ENCODE peak calls at places on chromosomes 4 and X, in ten cellular contexts. One of them, this sample, is unnamed.
A peak's percentile ranks its signal among the peaks of the same experiment; 100 is the strongest.

GRCh38 chrX:2620576-2620975 is 70.5 kb upstream of the CD99 start:
- DNase-seq in effector memory CD8-positive, alpha-beta T cell: no peak
- DNase-seq in H4: no peak
- DNase-seq in sigmoid colon: no peak
- DNase-seq in GM20000: no peak
- DNase-seq in amygdala: no peak
- DNase-seq in AG04449: no peak
- DNase-seq in NCI-H1694 treated with DMSO at 0.1 percent for 48 hours: no peak
- DNase-seq in kidney epithelial cell: no peak
- DNase-seq in GM12878: no peak
- DNase-seq in this sample: no peak

GRCh38 chr4:83860200-83860599 is 324.3 kb downstream of the GPAT3 start:
- DNase-seq in effector memory CD8-positive, alpha-beta T cell: no peak
- DNase-seq in H4: no peak
- DNase-seq in sigmoid colon: no peak
- DNase-seq in GM20000: no peak
- DNase-seq in amygdala: no peak
- DNase-seq in AG04449: no peak
- DNase-seq in NCI-H1694 treated with DMSO at 0.1 percent for 48 hours: no peak
- DNase-seq in kidney epithelial cell: no peak
- DNase-seq in GM12878: no peak
- DNase-seq in this sample: no peak

GRCh38 chr4:10302096-10302495 is 155.1 kb downstream of the ZNF518B start:
- DNase-seq in effector memory CD8-positive, alpha-beta T cell: no peak
- DNase-seq in H4: no peak
- DNase-seq in sigmoid colon: no peak
- DNase-seq in GM20000: no peak
- DNase-seq in amygdala: no peak
- DNase-seq in AG04449: no peak
- DNase-seq in NCI-H1694 treated with DMSO at 0.1 percent for 48 hours: no peak
- DNase-seq in kidney epithelial cell: no peak
- DNase-seq in GM12878: no peak
- DNase-seq in this sample: no peak

GRCh38 chr4:151690884-151691283 is 69.9 kb downstream of the GATB start:
- DNase-seq in effector memory CD8-positive, alpha-beta T cell: no peak
- DNase-seq in H4: no peak
- DNase-seq in sigmoid colon: no peak
- DNase-seq in GM20000: no peak
- DNase-seq in amygdala: no peak
- DNase-seq in AG04449: no peak
- DNase-seq in NCI-H1694 treated with DMSO at 0.1 percent for 48 hours: peak; percentile 77
- DNase-seq in kidney epithelial cell: no peak
- DNase-seq in GM12878: no peak
- DNase-seq in this sample: peak; percentile 47

GRCh38 chr4:165537028-165537648 is 158.3 kb downstream of the CPE start:
- DNase-seq in effector memory CD8-positive, alpha-beta T cell: no peak
- DNase-seq in H4: peak; percentile 48
- DNase-seq in sigmoid colon: no peak
- DNase-seq in GM20000: peak; percentile 31
- DNase-seq in amygdala: no peak
- DNase-seq in AG04449: peak; percentile 3
- DNase-seq in NCI-H1694 treated with DMSO at 0.1 percent for 48 hours: peak; percentile 53
- DNase-seq in kidney epithelial cell: no peak
- DNase-seq in GM12878: no peak
- DNase-seq in this sample: peak; percentile 57

GRCh38 chrX:3184176-3184930 is 143.1 kb downstream of the ARSF start:
- DNase-seq in effector memory CD8-positive, alpha-beta T cell: no peak
- DNase-seq in H4: peak; percentile 91
- DNase-seq in sigmoid colon: peak; percentile 63
- DNase-seq in GM20000: no peak
- DNase-seq in amygdala: no peak
- DNase-seq in AG04449: peak; percentile 67
- DNase-seq in NCI-H1694 treated with DMSO at 0.1 percent for 48 hours: no peak
- DNase-seq in kidney epithelial cell: no peak
- DNase-seq in GM12878: no peak
- DNase-seq in this sample: peak; percentile 48

GRCh38 chr4:87235020-87235671 is 14.7 kb upstream of the KLHL8 start:
- DNase-seq in effector memory CD8-positive, alpha-beta T cell: no peak
- DNase-seq in H4: no peak
- DNase-seq in sigmoid colon: no peak
- DNase-seq in GM20000: no peak
- DNase-seq in amygdala: no peak
- DNase-seq in AG04449: no peak
- DNase-seq in NCI-H1694 treated with DMSO at 0.1 percent for 48 hours: no peak
- DNase-seq in kidney epithelial cell: no peak
- DNase-seq in GM12878: no peak
- DNase-seq in this sample: no peak

GRCh38 chrX:18643853-18644252 is 28.1 kb downstream of the RS1 start:
- DNase-seq in effector memory CD8-positive, alpha-beta T cell: no peak
- DNase-seq in H4: no peak
- DNase-seq in sigmoid colon: no peak
- DNase-seq in GM20000: no peak
- DNase-seq in amygdala: no peak
- DNase-seq in AG04449: no peak
- DNase-seq in NCI-H1694 treated with DMSO at 0.1 percent for 48 hours: no peak
- DNase-seq in kidney epithelial cell: no peak
- DNase-seq in GM12878: no peak
- DNase-seq in this sample: no peak

GRCh38 chr4:101258782-101259353 is 88.5 kb downstream of the PPP3CA start:
- DNase-seq in effector memory CD8-positive, alpha-beta T cell: no peak
- DNase-seq in H4: no peak
- DNase-seq in sigmoid colon: no peak
- DNase-seq in GM20000: no peak
- DNase-seq in amygdala: no peak
- DNase-seq in AG04449: no peak
- DNase-seq in NCI-H1694 treated with DMSO at 0.1 percent for 48 hours: no peak
- DNase-seq in kidney epithelial cell: no peak
- DNase-seq in GM12878: no peak
- DNase-seq in this sample: no peak

GRCh38 chrX:9148626-9149385 is 114.9 kb upstream of the FAM9B start:
- DNase-seq in effector memory CD8-positive, alpha-beta T cell: no peak
- DNase-seq in H4: peak; percentile 14
- DNase-seq in sigmoid colon: no peak
- DNase-seq in GM20000: no peak
- DNase-seq in amygdala: no peak
- DNase-seq in AG04449: no peak
- DNase-seq in NCI-H1694 treated with DMSO at 0.1 percent for 48 hours: no peak
- DNase-seq in kidney epithelial cell: no peak
- DNase-seq in GM12878: no peak
- DNase-seq in this sample: peak; percentile 60

GRCh38 chr4:185754961-185755360 is 57.0 kb downstream of the SORBS2 start:
- DNase-seq in effector memory CD8-positive, alpha-beta T cell: no peak
- DNase-seq in H4: no peak
- DNase-seq in sigmoid colon: no peak
- DNase-seq in GM20000: no peak
- DNase-seq in amygdala: no peak
- DNase-seq in AG04449: no peak
- DNase-seq in NCI-H1694 treated with DMSO at 0.1 percent for 48 hours: no peak
- DNase-seq in kidney epithelial cell: no peak
- DNase-seq in GM12878: no peak
- DNase-seq in this sample: no peak

GRCh38 chrX:56785442-56785841 is 56.4 kb downstream of the NBDY start:
- DNase-seq in effector memory CD8-positive, alpha-beta T cell: no peak
- DNase-seq in H4: no peak
- DNase-seq in sigmoid colon: peak; percentile 21
- DNase-seq in GM20000: no peak
- DNase-seq in amygdala: no peak
- DNase-seq in AG04449: no peak
- DNase-seq in NCI-H1694 treated with DMSO at 0.1 percent for 48 hours: no peak
- DNase-seq in kidney epithelial cell: no peak
- DNase-seq in GM12878: no peak
- DNase-seq in this sample: no peak

GRCh38 chrX:19747672-19748610 is 139.5 kb downstream of the SH3KBP1 start:
- DNase-seq in effector memory CD8-positive, alpha-beta T cell: peak; percentile 65
- DNase-seq in H4: no peak
- DNase-seq in sigmoid colon: peak; percentile 63
- DNase-seq in GM20000: no peak
- DNase-seq in amygdala: no peak
- DNase-seq in AG04449: no peak
- DNase-seq in NCI-H1694 treated with DMSO at 0.1 percent for 48 hours: no peak
- DNase-seq in kidney epithelial cell: no peak
- DNase-seq in GM12878: no peak
- DNase-seq in this sample: no peak

GRCh38 chr4:130233377-130234047 is 1137.6 kb downstream of the C4orf33 start:
- DNase-seq in effector memory CD8-positive, alpha-beta T cell: no peak
- DNase-seq in H4: peak; percentile 64
- DNase-seq in sigmoid colon: no peak
- DNase-seq in GM20000: peak; percentile 8
- DNase-seq in amygdala: no peak
- DNase-seq in AG04449: no peak
- DNase-seq in NCI-H1694 treated with DMSO at 0.1 percent for 48 hours: no peak
- DNase-seq in kidney epithelial cell: no peak
- DNase-seq in GM12878: peak; percentile 35
- DNase-seq in this sample: no peak

GRCh38 chrX:64792598-64793337 is 183.5 kb downstream of the ZC4H2 start:
- DNase-seq in effector memory CD8-positive, alpha-beta T cell: no peak
- DNase-seq in H4: no peak
- DNase-seq in sigmoid colon: no peak
- DNase-seq in GM20000: no peak
- DNase-seq in amygdala: no peak
- DNase-seq in AG04449: no peak
- DNase-seq in NCI-H1694 treated with DMSO at 0.1 percent for 48 hours: no peak
- DNase-seq in kidney epithelial cell: no peak
- DNase-seq in GM12878: no peak
- DNase-seq in this sample: no peak

GRCh38 chr4:141702472-141703182 is 66.2 kb downstream of the IL15 start:
- DNase-seq in effector memory CD8-positive, alpha-beta T cell: no peak
- DNase-seq in H4: no peak
- DNase-seq in sigmoid colon: no peak
- DNase-seq in GM20000: no peak
- DNase-seq in amygdala: no peak
- DNase-seq in AG04449: no peak
- DNase-seq in NCI-H1694 treated with DMSO at 0.1 percent for 48 hours: no peak
- DNase-seq in kidney epithelial cell: no peak
- DNase-seq in GM12878: no peak
- DNase-seq in this sample: no peak

GRCh38 chrX:115337735-115338134 is 48.2 kb downstream of the LUZP4 start:
- DNase-seq in effector memory CD8-positive, alpha-beta T cell: no peak
- DNase-seq in H4: no peak
- DNase-seq in sigmoid colon: no peak
- DNase-seq in GM20000: no peak
- DNase-seq in amygdala: no peak
- DNase-seq in AG04449: no peak
- DNase-seq in NCI-H1694 treated with DMSO at 0.1 percent for 48 hours: no peak
- DNase-seq in kidney epithelial cell: no peak
- DNase-seq in GM12878: no peak
- DNase-seq in this sample: peak; percentile 37

GRCh38 chrX:42098897-42099296 is 175.5 kb upstream of the CASK start:
- DNase-seq in effector memory CD8-positive, alpha-beta T cell: no peak
- DNase-seq in H4: no peak
- DNase-seq in sigmoid colon: no peak
- DNase-seq in GM20000: no peak
- DNase-seq in amygdala: no peak
- DNase-seq in AG04449: no peak
- DNase-seq in NCI-H1694 treated with DMSO at 0.1 percent for 48 hours: no peak
- DNase-seq in kidney epithelial cell: no peak
- DNase-seq in GM12878: no peak
- DNase-seq in this sample: no peak

GRCh38 chr4:102663073-102663472 is 97.7 kb downstream of the MANBA start:
- DNase-seq in effector memory CD8-positive, alpha-beta T cell: no peak
- DNase-seq in H4: peak; percentile 36
- DNase-seq in sigmoid colon: no peak
- DNase-seq in GM20000: no peak
- DNase-seq in amygdala: no peak
- DNase-seq in AG04449: peak; percentile 65
- DNase-seq in NCI-H1694 treated with DMSO at 0.1 percent for 48 hours: no peak
- DNase-seq in kidney epithelial cell: peak; percentile 28
- DNase-seq in GM12878: no peak
- DNase-seq in this sample: peak; percentile 34

GRCh38 chr4:40864531-40864930 is 114.8 kb downstream of the NSUN7 start:
- DNase-seq in effector memory CD8-positive, alpha-beta T cell: no peak
- DNase-seq in H4: no peak
- DNase-seq in sigmoid colon: no peak
- DNase-seq in GM20000: no peak
- DNase-seq in amygdala: no peak
- DNase-seq in AG04449: no peak
- DNase-seq in NCI-H1694 treated with DMSO at 0.1 percent for 48 hours: no peak
- DNase-seq in kidney epithelial cell: no peak
- DNase-seq in GM12878: no peak
- DNase-seq in this sample: no peak

GRCh38 chr4:162010362-162010761 is 153.4 kb downstream of the FSTL5 start:
- DNase-seq in effector memory CD8-positive, alpha-beta T cell: no peak
- DNase-seq in H4: peak; percentile 27
- DNase-seq in sigmoid colon: no peak
- DNase-seq in GM20000: no peak
- DNase-seq in amygdala: no peak
- DNase-seq in AG04449: no peak
- DNase-seq in NCI-H1694 treated with DMSO at 0.1 percent for 48 hours: no peak
- DNase-seq in kidney epithelial cell: no peak
- DNase-seq in GM12878: no peak
- DNase-seq in this sample: no peak

GRCh38 chr4:3371038-3371437 is 70.7 kb upstream of the HGFAC start:
- DNase-seq in effector memory CD8-positive, alpha-beta T cell: no peak
- DNase-seq in H4: no peak
- DNase-seq in sigmoid colon: peak; percentile 38
- DNase-seq in GM20000: peak; percentile 7
- DNase-seq in amygdala: no peak
- DNase-seq in AG04449: no peak
- DNase-seq in NCI-H1694 treated with DMSO at 0.1 percent for 48 hours: no peak
- DNase-seq in kidney epithelial cell: no peak
- DNase-seq in GM12878: no peak
- DNase-seq in this sample: peak; percentile 6

GRCh38 chrX:45070116-45071007 is 130.3 kb downstream of the DIPK2B start:
- DNase-seq in effector memory CD8-positive, alpha-beta T cell: no peak
- DNase-seq in H4: peak; percentile 49
- DNase-seq in sigmoid colon: no peak
- DNase-seq in GM20000: peak; percentile 3
- DNase-seq in amygdala: no peak
- DNase-seq in AG04449: no peak
- DNase-seq in NCI-H1694 treated with DMSO at 0.1 percent for 48 hours: peak; percentile 37
- DNase-seq in kidney epithelial cell: peak; percentile 12
- DNase-seq in GM12878: peak; percentile 45
- DNase-seq in this sample: peak; percentile 13

GRCh38 chr4:31283689-31284088 is 563.5 kb downstream of the PCDH7 start:
- DNase-seq in effector memory CD8-positive, alpha-beta T cell: no peak
- DNase-seq in H4: no peak
- DNase-seq in sigmoid colon: no peak
- DNase-seq in GM20000: no peak
- DNase-seq in amygdala: no peak
- DNase-seq in AG04449: no peak
- DNase-seq in NCI-H1694 treated with DMSO at 0.1 percent for 48 hours: no peak
- DNase-seq in kidney epithelial cell: no peak
- DNase-seq in GM12878: no peak
- DNase-seq in this sample: no peak